ENCODE peak calls at places on chromosomes 4 and X, in six cellular contexts. H is RWPE2, V is kidney epithelial cell, X is fibroblast of lung, Y is IMR-90, A is lower leg skin. O is an unnamed sample.

GRCh38 chr4:39591290-39591689 is 47.4 kb downstream of the SMIM14 start:
- DNase-seq in H (no peak), V (no peak), X (no peak), Y (peak), A (no peak), O (no peak)

GRCh38 chr4:95050980-95051688 is 293.4 kb downstream of the BMPR1B start:
- DNase-seq in H (no peak), V (no peak), X (peak), Y (no peak), A (no peak), O (no peak)

GRCh38 chrX:132741706-132742105 is 216.7 kb downstream of the HS6ST2 start:
- DNase-seq in H (no peak), V (no peak), X (peak), Y (no peak), A (no peak), O (no peak)

GRCh38 chrX:32137525-32137924 is 1065.7 kb upstream of the FTHL17 start:
- DNase-seq in H (no peak), V (no peak), X (no peak), Y (no peak), A (no peak), O (no peak)

GRCh38 chr4:15792974-15793373 is 14.8 kb downstream of the CD38 start:
- DNase-seq in H (no peak), V (no peak), X (no peak), Y (no peak), A (no peak), O (no peak)

GRCh38 chr4:101527186-101527585 is 179.9 kb upstream of the PPP3CA start:
- DNase-seq in H (no peak), V (no peak), X (peak), Y (no peak), A (no peak), O (no peak)

GRCh38 chr4:181710143-181710542 is 533.1 kb upstream of the TENM3 start:
- DNase-seq in H (no peak), V (no peak), X (no peak), Y (no peak), A (no peak), O (no peak)

GRCh38 chr4:566508-567295 is 9.4 kb downstream of the TMEM271 start:
- DNase-seq in H (no peak), V (no peak), X (no peak), Y (peak), A (no peak), O (no peak)

GRCh38 chr4:10384974-10385373 is 72.3 kb downstream of the ZNF518B start:
- DNase-seq in H (no peak), V (no peak), X (no peak), Y (no peak), A (no peak), O (no peak)

GRCh38 chr4:122205687-122206086 is 53.6 kb downstream of the BLTP1 start:
- DNase-seq in H (no peak), V (no peak), X (no peak), Y (no peak), A (no peak), O (no peak)
- TF ChIP-seq CTCF in H (peak), V (no peak), X (no peak), Y (no peak), A (no peak), O (no peak)

GRCh38 chr4:139317635-139318034 is 15.4 kb upstream of the NDUFC1 start:
- DNase-seq in H (no peak), V (no peak), X (no peak), Y (no peak), A (no peak), O (no peak)

GRCh38 chr4:139315221-139315675 is 13.0 kb upstream of the NDUFC1 start:
- DNase-seq in H (no peak), V (no peak), X (no peak), Y (no peak), A (no peak), O (no peak)

GRCh38 chr4:139314047-139314800 is 11.9 kb upstream of the NDUFC1 start:
- DNase-seq in H (no peak), V (no peak), X (no peak), Y (no peak), A (no peak), O (no peak)

GRCh38 chr4:139319571-139319970 is 17.3 kb upstream of the NDUFC1 start:
- DNase-seq in H (no peak), V (no peak), X (no peak), Y (no peak), A (no peak), O (no peak)

GRCh38 chr4:139316733-139317132 is 14.5 kb upstream of the NDUFC1 start:
- DNase-seq in H (no peak), V (no peak), X (no peak), Y (no peak), A (no peak), O (no peak)
- H3K4me3 ChIP-seq in H (no peak), V (no peak), X (no peak), Y (no peak), A (no peak), O (no peak)

DNA sequence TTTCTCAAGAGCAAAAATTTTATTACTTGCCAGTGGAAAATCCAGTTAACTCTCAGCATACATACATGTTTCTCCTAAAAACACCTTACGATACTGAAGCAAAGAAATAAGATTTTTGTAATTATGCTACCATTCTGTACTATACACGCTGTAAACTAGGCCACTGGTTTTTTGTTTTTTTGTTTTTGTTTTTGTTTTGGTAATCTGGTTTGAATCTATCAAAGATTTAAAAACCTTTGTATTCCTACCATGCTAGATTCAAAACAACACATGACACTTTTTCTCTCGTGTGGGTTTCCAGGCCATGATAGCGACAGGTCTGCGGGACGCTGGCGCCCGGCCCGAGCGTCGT is 778 bp downstream of the TMEM192 start:
- DNase-seq in H (no peak), V (no peak), X (no peak), Y (no peak), A (no peak), O (no peak)
- TF ChIP-seq CTCF in H (no peak), V (no peak), X (no peak), Y (no peak), A (no peak), O (no peak)

DNA sequence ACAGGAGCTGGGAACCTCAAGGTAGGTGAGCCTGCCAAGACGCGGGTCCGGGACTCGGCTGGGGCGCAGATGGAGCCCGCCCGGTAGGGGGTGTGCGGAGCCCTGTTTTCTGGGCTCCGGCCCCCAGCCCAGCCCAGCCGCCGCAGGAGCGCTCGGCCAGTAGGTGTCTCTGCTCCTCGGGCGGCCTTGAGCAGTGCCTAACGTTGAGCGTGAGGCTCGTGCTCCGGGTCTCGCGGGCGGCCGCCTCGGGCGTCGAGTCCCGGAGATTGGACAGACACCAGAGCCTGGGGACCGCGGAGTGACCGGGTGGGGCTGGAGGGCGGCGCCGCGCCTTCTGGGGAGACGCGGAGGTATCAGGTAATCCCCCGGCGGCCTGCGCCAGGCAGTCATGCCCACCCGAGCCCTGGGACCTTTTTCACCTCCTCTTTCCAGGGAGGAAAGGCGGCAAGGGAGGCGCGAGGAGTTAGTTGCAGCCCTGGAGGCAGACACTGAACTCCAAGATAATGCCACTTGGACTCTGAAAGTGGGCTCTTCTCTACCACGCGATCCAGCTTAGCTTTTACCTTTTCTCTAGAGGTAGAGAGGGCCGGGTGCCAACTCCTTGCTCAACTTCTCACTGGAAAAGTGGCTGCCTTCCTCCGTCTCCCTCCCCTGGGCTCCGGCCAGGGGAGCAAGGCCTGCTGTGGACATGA is 14.5 kb upstream of the FGG start:
- DNase-seq in H (peak), V (no peak), X (peak), Y (peak), A (no peak), O (no peak)
- H3K4me3 ChIP-seq in H (peak), V (peak), X (no peak), Y (no peak), A (peak), O (no peak)

GRCh38 chr4:173343832-173344397 is 9.8 kb upstream of the HMGB2 start:
- DNase-seq in H (no peak), V (no peak), X (no peak), Y (no peak), A (no peak), O (no peak)

GRCh38 chr4:173346074-173346473 is 11.9 kb upstream of the HMGB2 start:
- DNase-seq in H (peak), V (no peak), X (peak), Y (peak), A (no peak), O (no peak)

GRCh38 chr4:173345648-173346047 is 11.5 kb upstream of the HMGB2 start:
- DNase-seq in H (no peak), V (no peak), X (no peak), Y (no peak), A (no peak), O (no peak)

GRCh38 chr4:173347467-173347866 is 13.3 kb upstream of the HMGB2 start:
- DNase-seq in H (no peak), V (no peak), X (no peak), Y (no peak), A (no peak), O (no peak)
- TF ChIP-seq CTCF in H (no peak), V (no peak), X (no peak), Y (no peak), A (no peak), O (no peak)

DNA sequence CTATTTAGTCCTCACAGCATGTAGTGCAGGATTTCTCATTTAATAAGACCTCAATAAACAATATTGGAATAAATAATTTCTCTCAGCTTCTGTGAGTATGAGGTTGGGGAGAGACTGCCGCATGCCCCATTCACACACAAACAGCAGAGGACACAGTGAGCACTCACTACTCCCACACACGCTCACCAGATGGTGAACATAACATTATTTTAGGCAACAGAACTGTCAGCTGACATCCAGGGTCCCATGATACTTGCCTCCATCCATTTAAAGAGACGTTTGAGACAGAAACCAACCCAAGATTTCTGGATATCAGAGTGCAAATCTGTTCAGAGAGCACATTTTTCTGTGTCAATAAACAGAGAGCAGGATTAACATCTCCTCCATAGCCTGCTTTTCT is 16.9 kb downstream of the GPRIN3 start:
- DNase-seq in H (no peak), V (no peak), X (no peak), Y (no peak), A (no peak), O (no peak)
- H3K4me3 ChIP-seq in H (no peak), V (no peak), X (no peak), Y (no peak), A (no peak), O (no peak)

O was measured in HFF-Myc.